ENCODE peak calls at places on chromosomes 7 and 10, in nine cellular contexts. O, F, M, L, D, J, P, Q and A are unnamed samples.

GRCh38 chr7:1844956-1845390 is 174.9 kb downstream of the ELFN1 start:
- DNase-seq in F (no peak), M (no peak), P (no peak), Q (no peak), L (no peak), D (no peak), J (peak), O (no peak), A (no peak)

GRCh38 chr7:155803418-155804376 is 8.6 kb downstream of the SHH start:
- DNase-seq in O (no peak), Q (no peak), P (no peak), F (peak), L (peak), M (no peak), J (peak), D (no peak), A (no peak)

GRCh38 chr10:31083765-31084184 is 52.1 kb upstream of the ZNF438 start:
- DNase-seq in O (peak), Q (peak), P (peak), F (peak), M (peak), D (peak), J (peak), L (peak), A (no peak)

GRCh38 chr7:156650042-156650441 is 9.5 kb downstream of the RNF32 start:
- DNase-seq in D (peak), O (peak), J (peak), M (no peak), L (peak), F (peak), P (peak), Q (no peak), A (no peak)

GRCh38 chr10:91689731-91690168 is 56.9 kb upstream of the PPP1R3C start:
- DNase-seq in D (no peak), P (no peak), M (no peak), O (peak), Q (no peak), F (no peak), J (no peak), L (no peak), A (peak)

GRCh38 chr7:73971315-73971700 is 56.7 kb upstream of the ELN start:
- DNase-seq in J (no peak), D (no peak), F (peak), P (no peak), L (peak), O (no peak), Q (no peak), M (no peak), A (no peak)

GRCh38 chr10:16949806-16950205 is 132.6 kb upstream of the RSU1 start:
- DNase-seq in D (no peak), P (no peak), L (no peak), Q (no peak), J (no peak), M (no peak), O (peak), F (no peak), A (no peak)

GRCh38 chr10:102175415-102175814 is 23.2 kb downstream of the NOLC1 start:
- DNase-seq in P (no peak), D (no peak), O (peak), M (no peak), J (no peak), Q (peak), F (no peak), L (no peak), A (no peak)

GRCh38 chr10:90420637-90421318 is 437.1 kb downstream of the HTR7 start:
- DNase-seq in Q (no peak), D (no peak), J (no peak), F (no peak), O (no peak), M (no peak), L (no peak), P (no peak), A (no peak)

GRCh38 chr10:98074315-98074911 is 44.0 kb upstream of the CRTAC1 start:
- DNase-seq in F (no peak), J (no peak), Q (peak), M (peak), L (no peak), D (peak), P (peak), O (peak), A (no peak)

GRCh38 chr10:48309711-48310226 is 3.3 kb downstream of the MAPK8 start:
- DNase-seq in J (no peak), F (no peak), Q (no peak), O (peak), M (peak), P (peak), D (no peak), L (no peak), A (peak)

GRCh38 chr7:17434191-17434590 is 135.7 kb downstream of the AHR start:
- DNase-seq in L (no peak), D (no peak), J (no peak), P (no peak), F (no peak), M (no peak), O (no peak), Q (no peak), A (no peak)

GRCh38 chr7:7425321-7425720 is 110.4 kb downstream of the COL28A1 start:
- DNase-seq in F (no peak), P (no peak), Q (no peak), D (no peak), J (no peak), O (no peak), M (no peak), L (no peak), A (no peak)

GRCh38 chr10:556971-557370 is 132.5 kb downstream of the DIP2C start:
- DNase-seq in O (no peak), Q (no peak), P (no peak), M (no peak), L (no peak), F (no peak), J (no peak), D (no peak), A (no peak)

GRCh38 chr10:74981831-74982633 is 129.4 kb upstream of the SAMD8 start:
- DNase-seq in J (no peak), Q (no peak), D (no peak), M (no peak), F (no peak), L (no peak), O (no peak), P (no peak), A (no peak)

GRCh38 chr7:142863891-142864685 is 9.2 kb downstream of the EPHB6 start:
- DNase-seq in D (no peak), Q (no peak), P (no peak), F (no peak), L (no peak), J (no peak), O (no peak), M (no peak), A (no peak)

GRCh38 chr7:105289704-105290103 is 99.0 kb downstream of the SRPK2 start:
- DNase-seq in F (no peak), O (no peak), D (no peak), Q (no peak), L (no peak), P (no peak), J (no peak), M (no peak), A (no peak)

GRCh38 chr10:71475243-71475871 is 78.6 kb downstream of the CDH23 start:
- DNase-seq in L (no peak), D (peak), M (no peak), F (no peak), Q (no peak), O (no peak), J (no peak), P (no peak), A (no peak)

GRCh38 chr10:24503627-24504320 is 219.9 kb downstream of the ARHGAP21 start:
- DNase-seq in P (peak), M (peak), J (no peak), D (peak), L (peak), F (peak), O (peak), Q (peak), A (peak)

GRCh38 chr10:69800109-69800508 is 1.6 kb upstream of the COL13A1 start:
- DNase-seq in M (peak), J (no peak), Q (peak), O (peak), P (peak), D (peak), F (peak), L (peak), A (peak)

GRCh38 chr7:47635091-47636090 is 53.5 kb upstream of the TNS3 start:
- DNase-seq in J (peak), P (peak), Q (no peak), L (peak), F (peak), O (no peak), D (no peak), M (peak), A (peak)

GRCh38 chr10:15504101-15504840 is 133.2 kb upstream of the FAM171A1 start:
- DNase-seq in J (no peak), O (peak), P (no peak), M (no peak), Q (peak), F (no peak), L (no peak), D (no peak), A (no peak)

GRCh38 chr7:94440460-94441039 is 45.9 kb downstream of the COL1A2 start:
- DNase-seq in M (no peak), J (peak), P (peak), Q (no peak), F (peak), L (no peak), D (no peak), O (peak), A (no peak)

GRCh38 chr10:91672021-91672608 is 39.2 kb upstream of the PPP1R3C start:
- DNase-seq in M (peak), Q (peak), L (no peak), F (no peak), P (no peak), D (peak), J (no peak), O (peak), A (no peak)

GRCh38 chr10:73823391-73823790 is 12.0 kb upstream of the NDST2 start:
- DNase-seq in M (no peak), F (no peak), P (no peak), L (no peak), Q (no peak), J (no peak), D (no peak), O (no peak), A (no peak)

GRCh38 chr7:70676243-70676642 is 455.7 kb upstream of the GALNT17 start:
- DNase-seq in F (no peak), L (no peak), Q (no peak), M (no peak), O (no peak), J (no peak), D (no peak), P (no peak), A (no peak)

GRCh38 chr10:113820507-113820906 is 33.4 kb downstream of the DCLRE1A start:
- DNase-seq in P (peak), M (no peak), D (peak), O (no peak), F (no peak), L (no peak), Q (no peak), J (no peak), A (no peak)